ENCODE peak calls at places on chromosome 13, in eight cellular contexts. M is heart left ventricle, S is OCI-LY7, U is heart right ventricle, T is brain microvascular endothelial cell, I is A549, Z is AG04450, F is Peyer's patch. D is an unnamed sample.

GRCh38 chr13:41764558-41764957 is 196.4 kb downstream of the VWA8 start:
- DNase-seq in M (no peak), S (no peak), U (no peak), T (no peak), I (no peak), Z (no peak), F (no peak), D (no peak)

GRCh38 chr13:20492641-20493040 is 33.0 kb downstream of the CRYL1 start:
- DNase-seq in M (no peak), S (peak), U (no peak), T (peak), I (peak), Z (no peak), F (no peak), D (peak)

GRCh38 chr13:31518666-31519065 is 220.7 kb upstream of the RXFP2 start:
- DNase-seq in M (no peak), S (no peak), U (no peak), T (no peak), I (no peak), Z (no peak), F (no peak), D (peak)

GRCh38 chr13:24631922-24632321 is 48.3 kb upstream of the ATP12A start:
- DNase-seq in M (no peak), S (no peak), U (no peak), T (no peak), I (no peak), Z (no peak), F (no peak), D (no peak)

GRCh38 chr13:111401151-111401550 is 80.7 kb downstream of the TEX29 start:
- DNase-seq in M (no peak), S (no peak), U (no peak), T (no peak), I (no peak), Z (no peak), F (no peak), D (no peak)

GRCh38 chr13:27476943-27477681 is 26.7 kb upstream of the MTIF3 start:
- DNase-seq in M (no peak), S (peak), U (no peak), T (peak), I (peak), Z (peak), F (peak), D (peak)

GRCh38 chr13:78610381-78610883 is 7.1 kb upstream of the POU4F1 start:
- DNase-seq in M (no peak), S (no peak), U (no peak), T (no peak), I (no peak), Z (peak), F (no peak), D (peak)

GRCh38 chr13:49791214-49791752 is 1.2 kb downstream of the KPNA3 start:
- DNase-seq in M (peak), S (peak), U (no peak), T (peak), I (no peak), Z (no peak), F (no peak), D (peak)

GRCh38 chr13:44148159-44148929 is 225.3 kb upstream of the SERP2 start:
- DNase-seq in M (no peak), S (no peak), U (no peak), T (no peak), I (no peak), Z (no peak), F (no peak), D (no peak)

GRCh38 chr13:80011448-80012212 is 329.3 kb downstream of the SPRY2 start:
- DNase-seq in M (no peak), S (no peak), U (no peak), T (no peak), I (no peak), Z (no peak), F (no peak), D (no peak)

GRCh38 chr13:68697551-68697950 is 1410.1 kb upstream of the ATXN8OS start:
- DNase-seq in M (no peak), S (no peak), U (no peak), T (no peak), I (no peak), Z (no peak), F (no peak), D (no peak)

GRCh38 chr13:40963927-40964326 is 55.2 kb downstream of the ELF1 start:
- DNase-seq in M (no peak), S (no peak), U (no peak), T (no peak), I (peak), Z (no peak), F (no peak), D (peak)

GRCh38 chr13:38415233-38415632 is 65.6 kb downstream of the UFM1 start:
- DNase-seq in M (peak), S (peak), U (no peak), T (no peak), I (no peak), Z (no peak), F (no peak), D (peak)

GRCh38 chr13:73224708-73225107 is 165.9 kb downstream of the KLF5 start:
- DNase-seq in M (no peak), S (no peak), U (no peak), T (no peak), I (no peak), Z (no peak), F (no peak), D (no peak)

GRCh38 chr13:21929400-21929799 is 258.5 kb downstream of the FGF9 start:
- DNase-seq in M (no peak), S (no peak), U (no peak), T (no peak), I (no peak), Z (no peak), F (no peak), D (no peak)

GRCh38 chr13:25729201-25729600 is 322.6 kb downstream of the SHISA2 start:
- DNase-seq in M (no peak), S (no peak), U (no peak), T (no peak), I (no peak), Z (no peak), F (no peak), D (no peak)

GRCh38 chr13:46905249-46905648 is 8.4 kb upstream of the HTR2A start:
- DNase-seq in M (no peak), S (peak), U (no peak), T (no peak), I (no peak), Z (no peak), F (no peak), D (peak)

GRCh38 chr13:112931028-112931934 is 37.7 kb upstream of the MCF2L start:
- DNase-seq in M (no peak), S (no peak), U (no peak), T (peak), I (peak), Z (peak), F (no peak), D (peak)
- H3K4me3 ChIP-seq in M (no peak), S (no peak), U (no peak), T (no peak), I (no peak), Z (no peak), F (peak), D (no peak)

GRCh38 chr13:112683581-112683980 is 6.3 kb upstream of the ATP11A start:
- DNase-seq in M (no peak), S (no peak), U (no peak), T (no peak), I (no peak), Z (no peak), F (no peak), D (no peak)
- TF ChIP-seq CTCF in M (no peak), S (no peak), U (no peak), T (no peak), I (no peak), Z (no peak), F (no peak), D (no peak)

DNA sequence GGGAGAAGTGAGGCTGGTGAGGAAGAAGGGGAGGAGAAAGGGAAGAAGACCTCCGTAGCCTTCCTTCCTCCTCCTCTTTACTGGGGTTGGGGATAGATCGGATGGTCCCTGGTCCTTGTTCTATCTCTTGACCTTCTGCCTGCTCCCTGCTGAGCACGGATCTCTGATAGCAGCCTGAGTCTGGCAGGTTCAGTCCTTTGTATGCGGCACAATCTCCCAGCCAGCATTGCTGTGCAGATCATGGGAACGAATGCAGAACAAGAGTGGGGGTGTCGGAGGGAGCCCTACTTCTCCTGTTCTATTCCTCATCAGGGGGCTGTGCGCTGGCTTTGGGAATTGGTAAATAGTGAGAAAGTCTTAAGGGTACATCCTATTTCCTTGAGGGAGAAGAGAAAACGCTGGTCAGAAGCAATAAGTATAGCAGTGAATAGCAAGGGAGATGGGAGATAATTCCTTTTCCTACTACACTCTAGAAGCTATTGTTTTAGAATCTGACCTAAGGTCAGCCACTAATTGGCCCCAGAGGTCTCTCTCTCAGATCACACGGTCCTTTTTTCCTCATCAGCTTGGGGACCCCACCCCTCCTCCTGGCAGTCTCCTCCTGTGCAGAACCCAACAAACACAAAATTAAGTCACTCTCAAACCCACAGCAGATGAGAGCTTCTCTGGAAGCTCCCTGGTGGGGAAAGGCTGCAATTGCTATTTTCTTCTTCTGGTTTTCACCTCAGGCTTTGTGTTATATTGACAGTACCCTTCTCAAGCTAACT is 41.0 kb downstream of the KL start:
- DNase-seq in M (no peak), S (peak), U (no peak), T (peak), I (peak), Z (no peak), F (no peak), D (peak)
- H3K4me3 ChIP-seq in M (no peak), S (no peak), U (no peak), T (no peak), I (no peak), Z (no peak), F (no peak), D (no peak)

DNA sequence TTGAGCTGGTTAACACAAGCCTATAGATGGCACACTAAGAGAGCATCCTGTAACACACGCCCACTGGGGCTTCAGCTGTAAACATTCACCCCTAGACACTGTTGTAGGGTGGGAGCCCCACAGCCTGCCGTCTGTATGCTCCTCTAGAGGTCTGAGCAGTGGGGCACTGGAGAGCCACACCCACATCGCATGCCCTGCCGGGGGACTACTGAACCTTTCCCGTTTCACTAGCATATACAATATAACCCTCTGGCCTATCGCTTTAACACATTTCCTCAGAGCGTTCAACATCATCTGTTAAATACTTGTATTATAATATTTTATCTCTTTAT is 73.5 kb downstream of the PCDH9 start:
- DNase-seq in M (no peak), S (no peak), U (no peak), T (no peak), I (no peak), Z (no peak), F (no peak), D (no peak)
- TF ChIP-seq CTCF in M (no peak), S (no peak), U (no peak), T (no peak), I (no peak), Z (no peak), F (no peak), D (no peak)

GRCh38 chr13:98035373-98035772 is 81.9 kb downstream of the IPO5 start:
- DNase-seq in M (no peak), S (no peak), U (no peak), T (no peak), I (no peak), Z (no peak), F (no peak), D (no peak)
- H3K4me3 ChIP-seq in M (no peak), S (no peak), U (no peak), T (no peak), I (no peak), Z (no peak), F (no peak), D (no peak)

DNA sequence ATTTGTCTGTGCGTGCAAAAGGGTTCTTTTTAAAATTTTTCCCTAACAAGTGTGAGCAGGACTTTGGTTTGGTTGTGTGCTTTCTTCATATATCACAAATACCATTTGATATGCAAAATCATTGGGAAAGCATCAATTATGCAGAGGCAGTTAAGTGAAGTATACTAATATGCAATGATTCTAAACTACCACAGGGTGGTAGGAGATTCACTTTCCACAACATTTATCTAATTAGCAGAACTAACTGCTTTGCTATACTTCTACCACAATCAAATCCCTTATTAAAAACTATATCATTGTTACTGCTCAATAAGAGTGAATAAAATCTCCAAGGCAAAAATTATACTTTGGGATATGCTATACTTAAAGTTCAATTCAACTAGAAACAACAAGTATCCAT is 2738.9 kb upstream of the PCDH20 start:
- DNase-seq in M (no peak), S (no peak), U (no peak), T (no peak), I (no peak), Z (no peak), F (no peak), D (peak)
- TF ChIP-seq CTCF in M (no peak), S (no peak), U (peak), T (no peak), I (no peak), Z (peak), F (no peak), D (no peak)